ENCODE peak calls at places on chromosome 1, in eight cellular contexts. W, K, Z, M, D, S, E and V are unnamed samples.

GRCh38 chr1:151828931-151829330 is 2.7 kb downstream of the RORC start:
- DNase-seq in W (peak; percentile 65), K (no peak), Z (peak; percentile 71), M (peak; percentile 59), D (peak; percentile 63), S (no peak), E (no peak), V (no peak)

GRCh38 chr1:157312270-157312812 is 174.1 kb upstream of the ETV3 start:
- DNase-seq in W (no peak), K (no peak), Z (no peak), M (no peak), D (no peak), S (peak; percentile 14), E (no peak), V (no peak)

GRCh38 chr1:169886422-169886821 is 7.3 kb downstream of the SCYL3 start:
- DNase-seq in W (no peak), K (no peak), Z (no peak), M (no peak), D (no peak), S (no peak), E (no peak), V (no peak)

GRCh38 chr1:75440274-75440673 is 170.6 kb downstream of the SLC44A5 start:
- DNase-seq in W (no peak), K (no peak), Z (no peak), M (no peak), D (no peak), S (no peak), E (no peak), V (no peak)

GRCh38 chr1:6208723-6209660 is 3.1 kb downstream of the RNF207 start:
- DNase-seq in W (peak; percentile 37), K (no peak), Z (peak; percentile 51), M (peak; percentile 49), D (no peak), S (peak; percentile 48), E (no peak), V (no peak)

GRCh38 chr1:224089583-224089982 is 24.3 kb upstream of the FBXO28 start:
- DNase-seq in W (no peak), K (no peak), Z (no peak), M (no peak), D (no peak), S (peak; percentile 29), E (no peak), V (no peak)

GRCh38 chr1:57088689-57089088 is 122.9 kb upstream of the C8B start:
- DNase-seq in W (no peak), K (no peak), Z (peak; percentile 26), M (no peak), D (no peak), S (no peak), E (no peak), V (no peak)

GRCh38 chr1:60527567-60527966 is 454.0 kb upstream of the C1orf87 start:
- DNase-seq in W (no peak), K (no peak), Z (no peak), M (no peak), D (no peak), S (no peak), E (no peak), V (no peak)

GRCh38 chr1:155466996-155467395 is 95.6 kb downstream of the ASH1L start:
- DNase-seq in W (no peak), K (no peak), Z (no peak), M (no peak), D (no peak), S (no peak), E (no peak), V (no peak)

GRCh38 chr1:98201640-98202039 is 280.8 kb upstream of the DPYD start:
- DNase-seq in W (no peak), K (no peak), Z (no peak), M (no peak), D (no peak), S (no peak), E (no peak), V (no peak)

GRCh38 chr1:220696863-220697231 is 6.7 kb downstream of the C1orf115 start:
- DNase-seq in W (no peak), K (no peak), Z (no peak), M (no peak), D (no peak), S (no peak), E (no peak), V (no peak)

GRCh38 chr1:226643167-226643566 is 94.6 kb downstream of the STUM start:
- DNase-seq in W (no peak), K (no peak), Z (no peak), M (no peak), D (no peak), S (peak; percentile 46), E (no peak), V (no peak)

GRCh38 chr1:171636141-171636540 is 14.1 kb downstream of the MYOCOS start:
- DNase-seq in W (no peak), K (no peak), Z (peak; percentile 61), M (no peak), D (no peak), S (no peak), E (no peak), V (no peak)

GRCh38 chr1:209421186-209421585 is 162.3 kb upstream of the CAMK1G start:
- DNase-seq in W (no peak), K (peak; percentile 10), Z (no peak), M (no peak), D (no peak), S (no peak), E (no peak), V (no peak)

GRCh38 chr1:21337931-21338567 is 47.8 kb upstream of the ECE1 start:
- DNase-seq in W (no peak), K (no peak), Z (no peak), M (peak; percentile 86), D (peak; percentile 91), S (peak; percentile 37), E (no peak), V (no peak)
- H3K4me1 ChIP-seq in W (peaks cover 29% of the 10 kb centered on the region), K (peaks cover 17% of the 10 kb centered on the region), Z (peaks cover 8% of the 10 kb centered on the region), M (peaks cover 93% of the 10 kb centered on the region), D (peaks cover 78% of the 10 kb centered on the region), S (peaks cover 40% of the 10 kb centered on the region), E (peaks cover 96% of the 10 kb centered on the region), V (peaks cover 91% of the 10 kb centered on the region)

DNA sequence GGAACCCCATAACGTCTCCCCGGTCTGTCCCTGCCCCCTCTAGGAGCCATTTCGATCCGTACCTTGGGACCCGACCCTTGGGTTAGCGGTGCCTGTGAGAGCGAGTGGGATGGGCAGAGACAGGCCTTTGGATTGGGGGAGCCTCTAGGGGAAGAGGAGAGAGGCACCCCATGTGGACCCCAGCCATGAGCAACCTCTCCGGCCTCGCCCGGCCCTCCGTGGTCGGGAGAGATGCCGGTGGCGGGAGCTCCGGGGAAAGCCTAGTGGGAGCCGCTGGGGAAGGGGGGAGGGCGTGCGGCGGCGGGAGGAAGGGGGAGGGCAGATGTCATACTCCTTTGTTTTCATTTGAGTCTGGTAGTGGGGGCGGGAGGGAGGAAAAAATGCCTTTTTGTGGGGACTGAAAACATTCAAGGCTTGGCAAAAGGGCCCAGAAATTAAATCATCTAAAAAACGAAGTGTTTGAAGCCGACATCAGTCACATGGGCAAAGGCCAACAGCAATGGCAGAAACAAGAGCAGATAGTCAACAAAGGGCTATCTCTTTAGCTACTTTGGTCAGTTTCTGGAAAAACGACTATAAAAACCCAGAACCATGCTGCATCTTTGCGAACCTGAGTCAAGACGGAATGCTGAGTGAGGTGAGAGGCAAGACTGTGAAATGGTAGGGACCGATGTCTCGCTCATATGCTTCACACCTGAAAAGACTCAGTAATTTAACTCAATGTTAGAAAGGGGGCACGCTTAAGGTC is 751 bp downstream of the PTBP2 start:
- DNase-seq in W (peak; percentile 48), K (peak; percentile 6), Z (peak; percentile 35), M (peak; percentile 73), D (peak; percentile 73), S (peak; percentile 53), E (peak; percentile 7), V (peak; percentile 22)
- H3K4me3 ChIP-seq in W (peak overlapping the region; percentile 93), K (peak overlapping the region; percentile 75), Z (peak overlapping the region; percentile 93), M (peak overlapping the region; percentile 91), D (peak overlapping the region; percentile 93), S (peak overlapping the region; percentile 98), E (peak overlapping the region; percentile 93), V (peak overlapping the region; percentile 100)

DNA sequence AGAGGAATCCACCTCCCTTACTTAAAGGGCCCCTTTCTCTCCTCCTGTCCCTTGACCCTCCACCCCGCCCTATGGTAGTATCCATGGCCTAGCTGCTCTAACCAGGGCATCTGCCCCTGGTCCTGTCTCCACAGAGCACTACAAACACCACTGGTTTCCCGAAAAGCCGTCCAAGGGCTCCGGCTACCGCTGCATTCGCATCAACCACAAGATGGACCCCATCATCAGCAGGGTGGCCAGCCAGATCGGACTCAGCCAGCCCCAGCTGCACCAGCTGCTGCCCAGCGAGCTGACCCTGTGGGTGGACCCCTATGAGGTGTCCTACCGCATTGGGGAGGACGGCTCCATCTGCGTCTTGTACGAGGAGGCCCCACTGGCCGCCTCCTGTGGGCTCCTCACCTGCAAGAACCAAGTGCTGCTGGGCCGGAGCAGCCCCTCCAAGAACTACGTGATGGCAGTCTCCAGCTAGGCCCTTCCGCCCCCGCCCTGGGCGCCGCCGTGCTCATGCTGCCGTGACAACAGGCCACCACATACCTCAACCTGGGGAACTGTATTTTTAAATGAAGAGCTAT is 1.7 kb downstream of the BTG2 start:
- DNase-seq in W (no peak), K (peak; percentile 51), Z (no peak), M (peak; percentile 46), D (no peak), S (no peak), E (no peak), V (peak; percentile 59)
- H3K4me1 ChIP-seq in W (peaks cover 27% of the 10 kb centered on the region), K (peaks cover 46% of the 10 kb centered on the region), Z (peaks cover 29% of the 10 kb centered on the region), M (peaks cover 42% of the 10 kb centered on the region), D (peaks cover 22% of the 10 kb centered on the region), S (peaks cover 14% of the 10 kb centered on the region), E (peaks cover 43% of the 10 kb centered on the region), V (peaks cover 60% of the 10 kb centered on the region)

GRCh38 chr1:941027-941587 is 17.4 kb downstream of the SAMD11 start:
- DNase-seq in W (no peak), K (no peak), Z (no peak), M (no peak), D (no peak), S (no peak), E (no peak), V (no peak)

GRCh38 chr1:938711-939504 is 15.2 kb downstream of the SAMD11 start:
- DNase-seq in W (no peak), K (no peak), Z (no peak), M (no peak), D (no peak), S (no peak), E (no peak), V (no peak)

GRCh38 chr1:938088-938683 is 14.5 kb downstream of the SAMD11 start:
- DNase-seq in W (no peak), K (peak; percentile 10), Z (peak; percentile 71), M (no peak), D (no peak), S (no peak), E (peak; percentile 29), V (no peak)

GRCh38 chr1:940121-941026 is 16.7 kb downstream of the SAMD11 start:
- DNase-seq in W (no peak), K (peak; percentile 25), Z (peak; percentile 72), M (peak; percentile 68), D (peak; percentile 67), S (peak; percentile 20), E (peak; percentile 27), V (peak; percentile 54)

DNA sequence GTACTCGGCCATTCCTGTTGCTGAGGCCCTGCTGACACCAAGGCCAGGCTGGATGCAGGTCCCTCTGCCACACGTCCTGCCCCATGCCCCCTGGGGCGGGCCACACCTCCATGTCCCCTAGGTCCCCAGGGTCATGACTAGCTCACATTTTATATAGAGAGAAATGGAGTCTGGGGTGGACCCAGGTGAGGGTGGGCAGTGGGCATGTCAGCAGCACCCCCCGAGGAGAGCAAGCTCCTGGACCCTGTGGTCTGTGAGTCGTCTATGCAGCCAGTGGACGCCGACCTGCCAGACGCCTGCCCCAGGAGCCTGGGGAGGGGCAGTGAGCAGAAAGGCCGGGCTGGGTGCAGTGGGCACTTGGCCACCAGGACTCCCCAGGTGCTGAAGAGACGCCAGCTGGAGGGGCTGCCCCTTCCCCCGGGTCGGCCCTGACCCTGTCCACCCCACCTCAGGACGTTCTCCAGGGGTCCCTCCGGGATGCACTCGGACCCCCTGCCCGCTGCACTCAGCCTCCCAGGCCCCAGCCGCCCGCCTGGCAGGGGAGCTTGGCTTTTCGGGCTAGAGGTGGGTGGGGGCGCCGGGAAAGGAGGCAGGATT is 15.9 kb downstream of the SAMD11 start:
- DNase-seq in W (no peak), K (no peak), Z (no peak), M (no peak), D (no peak), S (no peak), E (no peak), V (no peak)
- H3K4me3 ChIP-seq in W (peak overlapping the region; percentile 55), K (no peak overlapping the region), Z (no peak overlapping the region), M (peak overlapping the region; percentile 29), D (peak overlapping the region; percentile 21), S (no peak overlapping the region), E (peak overlapping the region; percentile 65), V (no peak overlapping the region)